ENCODE peak calls at places on chromosomes 3 and 15, in nine cellular contexts. Z, F, M, I, C, S, L, O and U are unnamed samples.

GRCh38 chr3:107384428-107384827 is 7.2 kb downstream of the CCDC54 start:
- DNase-seq in M (no peak), C (no peak), Z (no peak), O (no peak), I (no peak), F (no peak), L (no peak), S (no peak), U (no peak)

GRCh38 chr15:56490461-56490860 is 25.5 kb upstream of the MNS1 start:
- DNase-seq in Z (no peak), S (no peak), F (no peak), O (no peak), L (no peak), M (no peak), C (no peak), I (no peak), U (no peak)

GRCh38 chr3:87248831-87249230 is 21.7 kb downstream of the CHMP2B start:
- DNase-seq in S (no peak), F (no peak), Z (no peak), O (no peak), C (no peak), I (no peak), M (no peak), L (no peak), U (no peak)

GRCh38 chr3:171753025-171753472 is 57.2 kb downstream of the PLD1 start:
- DNase-seq in F (no peak), L (no peak), Z (no peak), I (peak), M (no peak), O (no peak), S (no peak), C (no peak), U (peak)

GRCh38 chr15:75063889-75064288 is 40.5 kb downstream of the PPCDC start:
- DNase-seq in Z (no peak), L (no peak), I (no peak), O (no peak), S (no peak), M (no peak), C (no peak), F (no peak), U (no peak)

GRCh38 chr3:116339441-116340028 is 105.8 kb downstream of the LSAMP start:
- DNase-seq in F (no peak), O (no peak), I (peak), S (no peak), C (no peak), L (no peak), Z (no peak), M (no peak), U (peak)

GRCh38 chr3:158434412-158435038 is 136.5 kb upstream of the MLF1 start:
- DNase-seq in I (peak), F (peak), O (peak), L (peak), M (peak), S (peak), Z (peak), C (peak), U (peak)

GRCh38 chr3:139935071-139935865 is at the start of gene CLSTN2:
- DNase-seq in L (no peak), C (peak), S (peak), M (peak), Z (peak), O (no peak), F (peak), I (no peak), U (peak)

GRCh38 chr15:45377630-45378148 is 655 bp downstream of the GATM start:
- DNase-seq in C (no peak), F (peak), S (peak), Z (peak), I (no peak), L (no peak), O (no peak), M (no peak), U (peak)